ENCODE peak calls at places on chromosomes 4 and X, in nine cellular contexts. T, Z, U, D, J, H, G, Y and V are unnamed samples.
A peak's percentile ranks its signal among the peaks of the same experiment; 100 is the strongest.

GRCh38 chr4:6225469-6225868 is 25.1 kb upstream of the JAKMIP1 start:
- DNase-seq in Y (peak; percentile 84), U (peak; percentile 23), J (no peak), H (peak; percentile 66), Z (peak; percentile 43), T (peak; percentile 79), D (no peak), G (peak; percentile 43), V (peak; percentile 28)

GRCh38 chr4:95742179-95742578 is 97.7 kb upstream of the PDHA2 start:
- DNase-seq in T (no peak), J (no peak), H (no peak), Y (no peak), U (no peak), Z (no peak), G (no peak), D (no peak), V (no peak)

GRCh38 chr4:949656-950055 is 17.4 kb downstream of the TMEM175 start:
- DNase-seq in D (no peak), Y (no peak), Z (no peak), H (no peak), J (peak; percentile 10), U (no peak), G (no peak), T (no peak), V (no peak)

GRCh38 chr4:79673898-79674297 is 265.9 kb upstream of the GK2 start:
- DNase-seq in J (no peak), G (no peak), D (no peak), U (no peak), T (no peak), H (no peak), Y (no peak), Z (no peak), V (no peak)

GRCh38 chrX:49192722-49193328 is 6.7 kb upstream of the PRICKLE3 start:
- DNase-seq in D (no peak), T (peak; percentile 60), H (no peak), G (peak; percentile 47), Y (peak; percentile 67), J (no peak), U (peak; percentile 49), Z (peak; percentile 32), V (peak; percentile 41)

GRCh38 chr4:149291463-149291862 is 524.2 kb downstream of the IQCM start:
- DNase-seq in J (no peak), D (no peak), T (no peak), U (no peak), G (no peak), Y (no peak), H (peak; percentile 13), Z (no peak), V (peak; percentile 59)

GRCh38 chr4:147548251-147548650 is 67.4 kb downstream of the EDNRA start:
- DNase-seq in J (no peak), H (no peak), G (no peak), D (no peak), Z (no peak), T (no peak), U (no peak), Y (no peak), V (no peak)

GRCh38 chrX:123854329-123854728 is 5.5 kb upstream of the XIAP start:
- DNase-seq in T (no peak), U (no peak), D (no peak), Y (no peak), H (no peak), G (peak; percentile 85), J (no peak), Z (no peak), V (peak; percentile 58)

GRCh38 chrX:64152857-64153256 is 52.7 kb downstream of the AMER1 start:
- DNase-seq in J (no peak), H (peak; percentile 27), D (no peak), G (no peak), Z (no peak), U (no peak), T (peak; percentile 63), Y (peak; percentile 58), V (no peak)

GRCh38 chr4:87092389-87093141 is 127.9 kb downstream of the KLHL8 start:
- DNase-seq in H (peak; percentile 82), U (peak; percentile 30), G (peak; percentile 95), J (peak; percentile 40), Y (no peak), D (peak; percentile 52), Z (no peak), T (no peak), V (peak; percentile 94)

GRCh38 chrX:53440631-53441517 is 6.7 kb upstream of the HSD17B10 start:
- DNase-seq in Z (no peak), H (peak; percentile 53), G (peak; percentile 82), D (no peak), J (peak; percentile 27), Y (peak; percentile 30), T (peak; percentile 36), U (no peak), V (peak; percentile 72)

GRCh38 chr4:99248714-99249113 is 29.7 kb upstream of the ADH6 start:
- DNase-seq in H (no peak), Z (no peak), J (no peak), D (no peak), U (no peak), Y (no peak), G (peak; percentile 3), T (no peak), V (peak; percentile 63)

DNA sequence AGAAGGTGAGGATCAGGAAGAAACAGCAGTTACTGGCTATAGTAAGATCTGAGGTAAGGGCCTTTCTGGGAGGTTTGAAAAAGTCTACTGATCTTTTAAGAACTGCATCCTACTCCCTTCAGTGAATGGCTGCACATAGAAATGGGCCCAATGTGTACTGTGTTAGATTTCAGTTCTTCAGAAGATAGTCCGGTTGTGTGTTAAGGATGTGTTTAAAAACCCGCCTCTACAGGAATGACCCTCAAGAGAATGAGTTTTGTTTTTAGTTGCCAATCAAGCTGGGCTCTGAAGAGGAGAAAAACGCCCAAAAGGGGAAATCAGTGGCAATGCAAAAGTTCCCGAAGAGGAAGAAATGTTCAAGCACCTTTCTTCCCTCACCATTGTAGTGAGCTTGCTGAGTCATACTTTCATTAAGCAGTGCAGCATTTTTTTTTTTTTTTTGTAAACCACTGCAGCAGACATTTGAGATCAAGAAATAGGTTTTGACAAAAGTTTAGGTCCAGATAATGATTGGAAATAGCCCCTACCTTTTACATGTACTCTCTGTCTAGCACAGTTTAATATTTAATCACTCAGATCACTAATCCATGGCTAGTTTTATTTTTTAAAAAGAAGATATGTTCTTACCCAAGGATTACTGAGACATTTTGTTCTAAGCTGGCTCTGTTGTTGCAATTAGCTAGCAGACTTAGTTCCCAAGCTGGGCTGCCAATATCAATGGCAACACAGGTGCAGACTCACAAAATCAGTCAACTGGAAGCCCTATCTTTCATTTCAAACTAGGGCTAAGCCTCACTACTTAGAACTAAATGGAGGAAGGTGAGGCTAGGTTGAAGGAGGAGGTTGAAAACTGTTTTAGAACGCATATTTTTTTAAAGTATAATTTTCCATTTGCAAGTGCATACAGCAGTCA is 7.0 kb upstream of the TRPC5OS start:
- DNase-seq in D (no peak), G (peak; percentile 31), T (peak; percentile 66), Y (no peak), J (no peak), H (peak; percentile 17), Z (peak; percentile 60), U (peak; percentile 0), V (peak; percentile 9)
- TF ChIP-seq EZH2phosphoT487 in D (no peak), G (no peak), T (no peak), Y (no peak), J (no peak), H (no peak), Z (no peak), U (no peak), V (no peak)

GRCh38 chrX:10110316-10110932 is 46.4 kb upstream of the CLCN4 start:
- DNase-seq in Y (no peak), T (no peak), U (no peak), G (no peak), D (no peak), Z (peak; percentile 38), J (no peak), H (no peak), V (no peak)
- H3K4me1 ChIP-seq in Y (no peaks in the 10 kb centered on the region), T (no peaks in the 10 kb centered on the region), U (peaks cover 97% of the 10 kb centered on the region), G (no peaks in the 10 kb centered on the region), D (no peaks in the 10 kb centered on the region), Z (peaks cover 82% of the 10 kb centered on the region), J (peaks cover 3% of the 10 kb centered on the region), H (peaks cover 4% of the 10 kb centered on the region), V (no peaks in the 10 kb centered on the region)

DNA sequence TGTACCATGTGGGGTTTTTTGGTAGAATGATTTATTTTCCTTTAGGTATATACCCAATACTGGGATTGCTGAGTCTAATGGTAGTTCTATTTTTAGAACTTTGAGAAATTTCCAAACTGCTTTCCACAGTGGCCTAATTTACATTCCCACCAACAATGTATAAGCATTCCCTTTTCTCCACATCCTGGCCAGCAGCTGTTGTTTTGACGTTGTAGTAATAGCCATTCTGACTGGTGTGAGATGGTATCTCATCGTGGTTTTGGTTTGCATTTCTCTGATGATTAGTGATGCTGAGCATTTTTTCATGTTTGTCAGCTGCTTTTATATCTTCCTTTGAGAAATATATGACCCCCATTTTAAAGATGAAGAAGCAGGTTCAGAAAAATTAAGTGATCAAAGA is 153.7 kb downstream of the CBR4 start:
- DNase-seq in Z (no peak), G (peak; percentile 77), D (no peak), Y (no peak), H (no peak), T (no peak), J (no peak), U (no peak), V (peak; percentile 16)
- TF ChIP-seq EZH2phosphoT487 in Z (no peak), G (peak; percentile 86), D (no peak), Y (no peak), H (no peak), T (no peak), J (no peak), U (no peak), V (no peak)

GRCh38 chr4:184387351-184387750 is 87.0 kb downstream of the IRF2 start:
- DNase-seq in G (no peak), U (peak; percentile 86), Y (peak; percentile 20), H (no peak), T (no peak), D (no peak), Z (no peak), J (no peak), V (no peak)
- H3K4me1 ChIP-seq in G (peaks cover 18% of the 10 kb centered on the region), U (peaks cover 61% of the 10 kb centered on the region), Y (peaks cover 75% of the 10 kb centered on the region), H (peaks cover 50% of the 10 kb centered on the region), T (peaks cover 56% of the 10 kb centered on the region), D (peaks cover 16% of the 10 kb centered on the region), Z (peaks cover 48% of the 10 kb centered on the region), J (peaks cover 12% of the 10 kb centered on the region), V (peaks cover 25% of the 10 kb centered on the region)

GRCh38 chr4:119894650-119895208 is 171.9 kb downstream of the MAD2L1 start:
- DNase-seq in J (no peak), Z (no peak), U (no peak), G (no peak), T (no peak), D (no peak), H (no peak), Y (no peak), V (no peak)
- TF ChIP-seq EZH2phosphoT487 in J (no peak), Z (no peak), U (no peak), G (no peak), T (no peak), D (no peak), H (no peak), Y (no peak), V (no peak)